ENCODE peak calls at places on chromosomes 5 and 9, in eight cellular contexts. One of them, this sample, is unnamed.

GRCh38 chr5:2378108-2378507 is 373.4 kb downstream of the IRX2 start:
- DNase-seq in GM06990: no peak
- DNase-seq in nephron progenitor cell: no peak
- DNase-seq in cardiac muscle cell: no peak
- DNase-seq in NCI-H1694 treated with DMSO at 0.1 percent for 48 hours: no peak
- DNase-seq in memory B cell: no peak
- DNase-seq in hypothalamus: no peak
- DNase-seq in GM03348: no peak
- DNase-seq in this sample: no peak

GRCh38 chr5:165137701-165138100 is 1632.3 kb downstream of the MAT2B start:
- DNase-seq in GM06990: no peak
- DNase-seq in GM03348: no peak
- DNase-seq in nephron progenitor cell: no peak
- DNase-seq in hypothalamus: no peak
- DNase-seq in memory B cell: no peak
- DNase-seq in NCI-H1694 treated with DMSO at 0.1 percent for 48 hours: no peak
- DNase-seq in cardiac muscle cell: no peak
- DNase-seq in this sample: no peak

GRCh38 chr5:71937906-71938698 is 169.2 kb upstream of the MAP1B start:
- DNase-seq in nephron progenitor cell: no peak
- DNase-seq in NCI-H1694 treated with DMSO at 0.1 percent for 48 hours: no peak
- DNase-seq in GM03348: no peak
- DNase-seq in hypothalamus: no peak
- DNase-seq in GM06990: no peak
- DNase-seq in memory B cell: no peak
- DNase-seq in cardiac muscle cell: no peak
- DNase-seq in this sample: no peak

GRCh38 chr5:35438786-35439185 is 178.9 kb upstream of the SPEF2 start:
- DNase-seq in hypothalamus: no peak
- DNase-seq in GM06990: no peak
- DNase-seq in NCI-H1694 treated with DMSO at 0.1 percent for 48 hours: no peak
- DNase-seq in GM03348: no peak
- DNase-seq in nephron progenitor cell: no peak
- DNase-seq in cardiac muscle cell: no peak
- DNase-seq in memory B cell: no peak
- DNase-seq in this sample: no peak

GRCh38 chr5:116402235-116402634 is 172.4 kb downstream of the SEMA6A start:
- DNase-seq in memory B cell: no peak
- DNase-seq in nephron progenitor cell: no peak
- DNase-seq in GM03348: no peak
- DNase-seq in hypothalamus: no peak
- DNase-seq in cardiac muscle cell: no peak
- DNase-seq in NCI-H1694 treated with DMSO at 0.1 percent for 48 hours: no peak
- DNase-seq in GM06990: no peak
- DNase-seq in this sample: no peak

GRCh38 chr5:96065577-96066385 is 104.1 kb upstream of the ELL2 start:
- DNase-seq in GM03348: no peak
- DNase-seq in hypothalamus: no peak
- DNase-seq in nephron progenitor cell: no peak
- DNase-seq in memory B cell: no peak
- DNase-seq in cardiac muscle cell: no peak
- DNase-seq in GM06990: no peak
- DNase-seq in NCI-H1694 treated with DMSO at 0.1 percent for 48 hours: no peak
- DNase-seq in this sample: no peak

GRCh38 chr9:98552306-98552705 is 156.4 kb downstream of the GABBR2 start:
- DNase-seq in GM03348: no peak
- DNase-seq in NCI-H1694 treated with DMSO at 0.1 percent for 48 hours: no peak
- DNase-seq in memory B cell: no peak
- DNase-seq in GM06990: no peak
- DNase-seq in cardiac muscle cell: no peak
- DNase-seq in hypothalamus: no peak
- DNase-seq in nephron progenitor cell: no peak
- DNase-seq in this sample: no peak

GRCh38 chr5:158623971-158624370 is 475.7 kb downstream of the EBF1 start:
- DNase-seq in hypothalamus: no peak
- DNase-seq in memory B cell: no peak
- DNase-seq in GM06990: no peak
- DNase-seq in NCI-H1694 treated with DMSO at 0.1 percent for 48 hours: no peak
- DNase-seq in GM03348: no peak
- DNase-seq in cardiac muscle cell: no peak
- DNase-seq in nephron progenitor cell: no peak
- DNase-seq in this sample: no peak

GRCh38 chr5:117800261-117800660 is 1188.1 kb downstream of the DTWD2 start:
- DNase-seq in GM03348: no peak
- DNase-seq in NCI-H1694 treated with DMSO at 0.1 percent for 48 hours: no peak
- DNase-seq in nephron progenitor cell: no peak
- DNase-seq in cardiac muscle cell: peak; percentile 67
- DNase-seq in GM06990: no peak
- DNase-seq in hypothalamus: no peak
- DNase-seq in memory B cell: no peak
- DNase-seq in this sample: no peak

GRCh38 chr5:130549884-130550552 is 615.0 kb downstream of the HINT1 start:
- DNase-seq in cardiac muscle cell: peak; percentile 78
- DNase-seq in nephron progenitor cell: no peak
- DNase-seq in GM06990: no peak
- DNase-seq in hypothalamus: no peak
- DNase-seq in NCI-H1694 treated with DMSO at 0.1 percent for 48 hours: no peak
- DNase-seq in GM03348: no peak
- DNase-seq in memory B cell: no peak
- DNase-seq in this sample: no peak

GRCh38 chr5:84255318-84255717 is 129.4 kb downstream of the EDIL3 start:
- DNase-seq in nephron progenitor cell: no peak
- DNase-seq in GM06990: no peak
- DNase-seq in NCI-H1694 treated with DMSO at 0.1 percent for 48 hours: no peak
- DNase-seq in memory B cell: no peak
- DNase-seq in hypothalamus: no peak
- DNase-seq in cardiac muscle cell: peak; percentile 55
- DNase-seq in GM03348: peak; percentile 55
- DNase-seq in this sample: no peak

GRCh38 chr5:174723979-174724483 is 351 bp upstream of the MSX2 start:
- DNase-seq in GM06990: no peak
- DNase-seq in hypothalamus: no peak
- DNase-seq in memory B cell: no peak
- DNase-seq in cardiac muscle cell: peak; percentile 26
- DNase-seq in NCI-H1694 treated with DMSO at 0.1 percent for 48 hours: no peak
- DNase-seq in nephron progenitor cell: no peak
- DNase-seq in GM03348: no peak
- DNase-seq in this sample: no peak

This sample was measured in nucleus accumbens.